ENCODE peak calls at places on chromosomes 11 and 22, in six cellular contexts. One of them, this sample, is unnamed.

GRCh38 chr11:67300756-67301312 is 2.5 kb upstream of the SSH3 start:
- DNase-seq in activated T-cell treated with anti-CD3 and anti-CD28 coated beads, Interleukin-2, amount 50 U/mL, for 72 hours: no peak
- DNase-seq in activated naive CD4-positive, alpha-beta T cell: no peak
- DNase-seq in right atrium auricular region: no peak
- DNase-seq in LoVo: no peak
- DNase-seq in stimulated activated CD4-positive, alpha-beta T cell treated with anti-CD3 and anti-CD28 coated beads, Interleukin-1b, Interleukin-23, amount 100 ng/mL, for 4 hours: no peak
- DNase-seq in this sample: no peak

GRCh38 chr11:6497069-6497839 is at the start of gene DNHD1:
- DNase-seq in activated T-cell treated with anti-CD3 and anti-CD28 coated beads, Interleukin-2, amount 50 U/mL, for 72 hours: no peak
- DNase-seq in activated naive CD4-positive, alpha-beta T cell: no peak
- DNase-seq in right atrium auricular region: no peak
- DNase-seq in LoVo: no peak
- DNase-seq in stimulated activated CD4-positive, alpha-beta T cell treated with anti-CD3 and anti-CD28 coated beads, Interleukin-1b, Interleukin-23, amount 100 ng/mL, for 4 hours: no peak
- DNase-seq in this sample: no peak

GRCh38 chr11:17992916-17993315 is 19.9 kb downstream of the SERGEF start:
- DNase-seq in activated T-cell treated with anti-CD3 and anti-CD28 coated beads, Interleukin-2, amount 50 U/mL, for 72 hours: no peak
- DNase-seq in activated naive CD4-positive, alpha-beta T cell: no peak
- DNase-seq in right atrium auricular region: no peak
- DNase-seq in LoVo: no peak
- DNase-seq in stimulated activated CD4-positive, alpha-beta T cell treated with anti-CD3 and anti-CD28 coated beads, Interleukin-1b, Interleukin-23, amount 100 ng/mL, for 4 hours: no peak
- DNase-seq in this sample: no peak

GRCh38 chr11:35678975-35679374 is 16.4 kb downstream of the TRIM44 start:
- DNase-seq in activated T-cell treated with anti-CD3 and anti-CD28 coated beads, Interleukin-2, amount 50 U/mL, for 72 hours: no peak
- DNase-seq in activated naive CD4-positive, alpha-beta T cell: no peak
- DNase-seq in right atrium auricular region: no peak
- DNase-seq in LoVo: no peak
- DNase-seq in stimulated activated CD4-positive, alpha-beta T cell treated with anti-CD3 and anti-CD28 coated beads, Interleukin-1b, Interleukin-23, amount 100 ng/mL, for 4 hours: no peak
- DNase-seq in this sample: no peak

GRCh38 chr11:68525320-68525719 is 64.8 kb downstream of the PPP6R3 start:
- DNase-seq in activated T-cell treated with anti-CD3 and anti-CD28 coated beads, Interleukin-2, amount 50 U/mL, for 72 hours: no peak
- DNase-seq in activated naive CD4-positive, alpha-beta T cell: no peak
- DNase-seq in right atrium auricular region: no peak
- DNase-seq in LoVo: no peak
- DNase-seq in stimulated activated CD4-positive, alpha-beta T cell treated with anti-CD3 and anti-CD28 coated beads, Interleukin-1b, Interleukin-23, amount 100 ng/mL, for 4 hours: no peak
- DNase-seq in this sample: no peak

GRCh38 chr22:49810363-49811013 is 17.2 kb downstream of the BRD1 start:
- DNase-seq in activated T-cell treated with anti-CD3 and anti-CD28 coated beads, Interleukin-2, amount 50 U/mL, for 72 hours: no peak
- DNase-seq in activated naive CD4-positive, alpha-beta T cell: no peak
- DNase-seq in right atrium auricular region: no peak
- DNase-seq in LoVo: no peak
- DNase-seq in stimulated activated CD4-positive, alpha-beta T cell treated with anti-CD3 and anti-CD28 coated beads, Interleukin-1b, Interleukin-23, amount 100 ng/mL, for 4 hours: no peak
- DNase-seq in this sample: no peak

GRCh38 chr11:33622231-33622630 is 78.4 kb downstream of the C11orf91 start:
- DNase-seq in activated T-cell treated with anti-CD3 and anti-CD28 coated beads, Interleukin-2, amount 50 U/mL, for 72 hours: no peak
- DNase-seq in activated naive CD4-positive, alpha-beta T cell: no peak
- DNase-seq in right atrium auricular region: no peak
- DNase-seq in LoVo: no peak
- DNase-seq in stimulated activated CD4-positive, alpha-beta T cell treated with anti-CD3 and anti-CD28 coated beads, Interleukin-1b, Interleukin-23, amount 100 ng/mL, for 4 hours: no peak
- DNase-seq in this sample: no peak

GRCh38 chr11:59755701-59756495 is 722 bp downstream of the STX3 start:
- DNase-seq in activated T-cell treated with anti-CD3 and anti-CD28 coated beads, Interleukin-2, amount 50 U/mL, for 72 hours: peak
- DNase-seq in activated naive CD4-positive, alpha-beta T cell: peak
- DNase-seq in right atrium auricular region: peak
- DNase-seq in LoVo: peak
- DNase-seq in stimulated activated CD4-positive, alpha-beta T cell treated with anti-CD3 and anti-CD28 coated beads, Interleukin-1b, Interleukin-23, amount 100 ng/mL, for 4 hours: peak
- DNase-seq in this sample: peak

GRCh38 chr11:88175004-88175706 is at the start of gene RAB38:
- DNase-seq in activated T-cell treated with anti-CD3 and anti-CD28 coated beads, Interleukin-2, amount 50 U/mL, for 72 hours: peak
- DNase-seq in activated naive CD4-positive, alpha-beta T cell: no peak
- DNase-seq in right atrium auricular region: no peak
- DNase-seq in LoVo: no peak
- DNase-seq in stimulated activated CD4-positive, alpha-beta T cell treated with anti-CD3 and anti-CD28 coated beads, Interleukin-1b, Interleukin-23, amount 100 ng/mL, for 4 hours: no peak
- DNase-seq in this sample: peak

GRCh38 chr22:44395116-44396005 is 82.6 kb upstream of the SHISAL1 start:
- DNase-seq in activated T-cell treated with anti-CD3 and anti-CD28 coated beads, Interleukin-2, amount 50 U/mL, for 72 hours: no peak
- DNase-seq in activated naive CD4-positive, alpha-beta T cell: no peak
- DNase-seq in right atrium auricular region: peak
- DNase-seq in LoVo: no peak
- DNase-seq in stimulated activated CD4-positive, alpha-beta T cell treated with anti-CD3 and anti-CD28 coated beads, Interleukin-1b, Interleukin-23, amount 100 ng/mL, for 4 hours: no peak
- DNase-seq in this sample: no peak

GRCh38 chr11:69010964-69011623 is 2.0 kb downstream of the MRGPRF start:
- DNase-seq in activated T-cell treated with anti-CD3 and anti-CD28 coated beads, Interleukin-2, amount 50 U/mL, for 72 hours: peak
- DNase-seq in activated naive CD4-positive, alpha-beta T cell: no peak
- DNase-seq in right atrium auricular region: peak
- DNase-seq in LoVo: peak
- DNase-seq in stimulated activated CD4-positive, alpha-beta T cell treated with anti-CD3 and anti-CD28 coated beads, Interleukin-1b, Interleukin-23, amount 100 ng/mL, for 4 hours: no peak
- DNase-seq in this sample: peak

GRCh38 chr11:70399681-70400112 is 1.4 kb downstream of the CTTN start:
- DNase-seq in activated T-cell treated with anti-CD3 and anti-CD28 coated beads, Interleukin-2, amount 50 U/mL, for 72 hours: no peak
- DNase-seq in activated naive CD4-positive, alpha-beta T cell: no peak
- DNase-seq in right atrium auricular region: peak
- DNase-seq in LoVo: peak
- DNase-seq in stimulated activated CD4-positive, alpha-beta T cell treated with anti-CD3 and anti-CD28 coated beads, Interleukin-1b, Interleukin-23, amount 100 ng/mL, for 4 hours: no peak
- DNase-seq in this sample: peak

GRCh38 chr11:1670928-1671371 is 26.0 kb upstream of the KRTAP5-6 start:
- DNase-seq in activated T-cell treated with anti-CD3 and anti-CD28 coated beads, Interleukin-2, amount 50 U/mL, for 72 hours: no peak
- DNase-seq in activated naive CD4-positive, alpha-beta T cell: no peak
- DNase-seq in right atrium auricular region: no peak
- DNase-seq in LoVo: no peak
- DNase-seq in stimulated activated CD4-positive, alpha-beta T cell treated with anti-CD3 and anti-CD28 coated beads, Interleukin-1b, Interleukin-23, amount 100 ng/mL, for 4 hours: no peak
- DNase-seq in this sample: no peak

GRCh38 chr11:8017894-8018741 is 31.0 kb downstream of the EIF3F start:
- DNase-seq in activated T-cell treated with anti-CD3 and anti-CD28 coated beads, Interleukin-2, amount 50 U/mL, for 72 hours: no peak
- DNase-seq in activated naive CD4-positive, alpha-beta T cell: no peak
- DNase-seq in right atrium auricular region: no peak
- DNase-seq in LoVo: no peak
- DNase-seq in stimulated activated CD4-positive, alpha-beta T cell treated with anti-CD3 and anti-CD28 coated beads, Interleukin-1b, Interleukin-23, amount 100 ng/mL, for 4 hours: no peak
- DNase-seq in this sample: no peak

GRCh38 chr11:55481416-55481815 is 72.9 kb upstream of the OR4C15 start:
- DNase-seq in activated T-cell treated with anti-CD3 and anti-CD28 coated beads, Interleukin-2, amount 50 U/mL, for 72 hours: no peak
- DNase-seq in activated naive CD4-positive, alpha-beta T cell: no peak
- DNase-seq in right atrium auricular region: no peak
- DNase-seq in LoVo: no peak
- DNase-seq in stimulated activated CD4-positive, alpha-beta T cell treated with anti-CD3 and anti-CD28 coated beads, Interleukin-1b, Interleukin-23, amount 100 ng/mL, for 4 hours: no peak
- DNase-seq in this sample: no peak

GRCh38 chr11:2270322-2271076 is at the start of gene ASCL2:
- DNase-seq in activated T-cell treated with anti-CD3 and anti-CD28 coated beads, Interleukin-2, amount 50 U/mL, for 72 hours: no peak
- DNase-seq in activated naive CD4-positive, alpha-beta T cell: no peak
- DNase-seq in right atrium auricular region: peak
- DNase-seq in LoVo: no peak
- DNase-seq in stimulated activated CD4-positive, alpha-beta T cell treated with anti-CD3 and anti-CD28 coated beads, Interleukin-1b, Interleukin-23, amount 100 ng/mL, for 4 hours: no peak
- DNase-seq in this sample: no peak

GRCh38 chr11:47768090-47768620 is 1.0 kb upstream of the FNBP4 start:
- DNase-seq in activated T-cell treated with anti-CD3 and anti-CD28 coated beads, Interleukin-2, amount 50 U/mL, for 72 hours: peak
- DNase-seq in activated naive CD4-positive, alpha-beta T cell: no peak
- DNase-seq in right atrium auricular region: peak
- DNase-seq in LoVo: peak
- DNase-seq in stimulated activated CD4-positive, alpha-beta T cell treated with anti-CD3 and anti-CD28 coated beads, Interleukin-1b, Interleukin-23, amount 100 ng/mL, for 4 hours: no peak
- DNase-seq in this sample: peak

GRCh38 chr11:128628686-128629085 is 41.3 kb upstream of the ETS1 start:
- DNase-seq in activated T-cell treated with anti-CD3 and anti-CD28 coated beads, Interleukin-2, amount 50 U/mL, for 72 hours: peak
- DNase-seq in activated naive CD4-positive, alpha-beta T cell: no peak
- DNase-seq in right atrium auricular region: peak
- DNase-seq in LoVo: no peak
- DNase-seq in stimulated activated CD4-positive, alpha-beta T cell treated with anti-CD3 and anti-CD28 coated beads, Interleukin-1b, Interleukin-23, amount 100 ng/mL, for 4 hours: no peak
- DNase-seq in this sample: no peak

GRCh38 chr11:74820763-74821162 is 72.1 kb downstream of the RNF169 start:
- DNase-seq in activated T-cell treated with anti-CD3 and anti-CD28 coated beads, Interleukin-2, amount 50 U/mL, for 72 hours: no peak
- DNase-seq in activated naive CD4-positive, alpha-beta T cell: no peak
- DNase-seq in right atrium auricular region: no peak
- DNase-seq in LoVo: no peak
- DNase-seq in stimulated activated CD4-positive, alpha-beta T cell treated with anti-CD3 and anti-CD28 coated beads, Interleukin-1b, Interleukin-23, amount 100 ng/mL, for 4 hours: no peak
- DNase-seq in this sample: peak

GRCh38 chr11:15493066-15493465 is 378.3 kb downstream of the INSC start:
- DNase-seq in activated T-cell treated with anti-CD3 and anti-CD28 coated beads, Interleukin-2, amount 50 U/mL, for 72 hours: no peak
- DNase-seq in activated naive CD4-positive, alpha-beta T cell: no peak
- DNase-seq in right atrium auricular region: no peak
- DNase-seq in LoVo: peak
- DNase-seq in stimulated activated CD4-positive, alpha-beta T cell treated with anti-CD3 and anti-CD28 coated beads, Interleukin-1b, Interleukin-23, amount 100 ng/mL, for 4 hours: no peak
- DNase-seq in this sample: no peak

GRCh38 chr11:99841885-99842284 is 821.1 kb downstream of the CNTN5 start:
- DNase-seq in activated T-cell treated with anti-CD3 and anti-CD28 coated beads, Interleukin-2, amount 50 U/mL, for 72 hours: no peak
- DNase-seq in activated naive CD4-positive, alpha-beta T cell: no peak
- DNase-seq in right atrium auricular region: no peak
- DNase-seq in LoVo: no peak
- DNase-seq in stimulated activated CD4-positive, alpha-beta T cell treated with anti-CD3 and anti-CD28 coated beads, Interleukin-1b, Interleukin-23, amount 100 ng/mL, for 4 hours: no peak
- DNase-seq in this sample: no peak

GRCh38 chr22:41925783-41926460 is 684 bp downstream of the TNFRSF13C start:
- DNase-seq in activated T-cell treated with anti-CD3 and anti-CD28 coated beads, Interleukin-2, amount 50 U/mL, for 72 hours: peak
- DNase-seq in activated naive CD4-positive, alpha-beta T cell: peak
- DNase-seq in right atrium auricular region: no peak
- DNase-seq in LoVo: no peak
- DNase-seq in stimulated activated CD4-positive, alpha-beta T cell treated with anti-CD3 and anti-CD28 coated beads, Interleukin-1b, Interleukin-23, amount 100 ng/mL, for 4 hours: peak
- DNase-seq in this sample: no peak

GRCh38 chr22:38272373-38273134 is at the start of gene TMEM184B:
- DNase-seq in activated T-cell treated with anti-CD3 and anti-CD28 coated beads, Interleukin-2, amount 50 U/mL, for 72 hours: peak
- DNase-seq in activated naive CD4-positive, alpha-beta T cell: peak
- DNase-seq in right atrium auricular region: no peak
- DNase-seq in LoVo: peak
- DNase-seq in stimulated activated CD4-positive, alpha-beta T cell treated with anti-CD3 and anti-CD28 coated beads, Interleukin-1b, Interleukin-23, amount 100 ng/mL, for 4 hours: peak
- DNase-seq in this sample: peak

GRCh38 chr22:37467556-37467955 is 18.6 kb downstream of the MFNG start:
- DNase-seq in activated T-cell treated with anti-CD3 and anti-CD28 coated beads, Interleukin-2, amount 50 U/mL, for 72 hours: no peak
- DNase-seq in activated naive CD4-positive, alpha-beta T cell: no peak
- DNase-seq in right atrium auricular region: no peak
- DNase-seq in LoVo: no peak
- DNase-seq in stimulated activated CD4-positive, alpha-beta T cell treated with anti-CD3 and anti-CD28 coated beads, Interleukin-1b, Interleukin-23, amount 100 ng/mL, for 4 hours: no peak
- DNase-seq in this sample: no peak

GRCh38 chr11:8714622-8715225 is 32.1 kb downstream of the RPL27A start:
- DNase-seq in activated T-cell treated with anti-CD3 and anti-CD28 coated beads, Interleukin-2, amount 50 U/mL, for 72 hours: no peak
- DNase-seq in activated naive CD4-positive, alpha-beta T cell: no peak
- DNase-seq in right atrium auricular region: no peak
- DNase-seq in LoVo: no peak
- DNase-seq in stimulated activated CD4-positive, alpha-beta T cell treated with anti-CD3 and anti-CD28 coated beads, Interleukin-1b, Interleukin-23, amount 100 ng/mL, for 4 hours: no peak
- DNase-seq in this sample: no peak

GRCh38 chr22:46610345-46610744 is 9.8 kb upstream of the GRAMD4 start:
- DNase-seq in activated T-cell treated with anti-CD3 and anti-CD28 coated beads, Interleukin-2, amount 50 U/mL, for 72 hours: no peak
- DNase-seq in activated naive CD4-positive, alpha-beta T cell: no peak
- DNase-seq in right atrium auricular region: no peak
- DNase-seq in LoVo: no peak
- DNase-seq in stimulated activated CD4-positive, alpha-beta T cell treated with anti-CD3 and anti-CD28 coated beads, Interleukin-1b, Interleukin-23, amount 100 ng/mL, for 4 hours: no peak
- DNase-seq in this sample: no peak

GRCh38 chr11:58059011-58059358 is 28.2 kb downstream of the OR6Q1 start:
- DNase-seq in activated T-cell treated with anti-CD3 and anti-CD28 coated beads, Interleukin-2, amount 50 U/mL, for 72 hours: no peak
- DNase-seq in activated naive CD4-positive, alpha-beta T cell: no peak
- DNase-seq in right atrium auricular region: no peak
- DNase-seq in LoVo: no peak
- DNase-seq in stimulated activated CD4-positive, alpha-beta T cell treated with anti-CD3 and anti-CD28 coated beads, Interleukin-1b, Interleukin-23, amount 100 ng/mL, for 4 hours: no peak
- DNase-seq in this sample: peak

GRCh38 chr22:46484861-46485595 is 52.4 kb downstream of the CELSR1 start:
- DNase-seq in activated T-cell treated with anti-CD3 and anti-CD28 coated beads, Interleukin-2, amount 50 U/mL, for 72 hours: no peak
- DNase-seq in activated naive CD4-positive, alpha-beta T cell: no peak
- DNase-seq in right atrium auricular region: no peak
- DNase-seq in LoVo: no peak
- DNase-seq in stimulated activated CD4-positive, alpha-beta T cell treated with anti-CD3 and anti-CD28 coated beads, Interleukin-1b, Interleukin-23, amount 100 ng/mL, for 4 hours: no peak
- DNase-seq in this sample: no peak

GRCh38 chr11:96332236-96332761 is 10.7 kb downstream of the MAML2 start:
- DNase-seq in activated T-cell treated with anti-CD3 and anti-CD28 coated beads, Interleukin-2, amount 50 U/mL, for 72 hours: no peak
- DNase-seq in activated naive CD4-positive, alpha-beta T cell: no peak
- DNase-seq in right atrium auricular region: no peak
- DNase-seq in LoVo: no peak
- DNase-seq in stimulated activated CD4-positive, alpha-beta T cell treated with anti-CD3 and anti-CD28 coated beads, Interleukin-1b, Interleukin-23, amount 100 ng/mL, for 4 hours: no peak
- DNase-seq in this sample: no peak

GRCh38 chr11:33402066-33402465 is 144.9 kb downstream of the HIPK3 start:
- DNase-seq in activated T-cell treated with anti-CD3 and anti-CD28 coated beads, Interleukin-2, amount 50 U/mL, for 72 hours: no peak
- DNase-seq in activated naive CD4-positive, alpha-beta T cell: no peak
- DNase-seq in right atrium auricular region: no peak
- DNase-seq in LoVo: no peak
- DNase-seq in stimulated activated CD4-positive, alpha-beta T cell treated with anti-CD3 and anti-CD28 coated beads, Interleukin-1b, Interleukin-23, amount 100 ng/mL, for 4 hours: no peak
- DNase-seq in this sample: no peak

GRCh38 chr11:61683961-61684869 is 4.0 kb downstream of the DAGLA start:
- DNase-seq in activated T-cell treated with anti-CD3 and anti-CD28 coated beads, Interleukin-2, amount 50 U/mL, for 72 hours: no peak
- DNase-seq in activated naive CD4-positive, alpha-beta T cell: no peak
- DNase-seq in right atrium auricular region: no peak
- DNase-seq in LoVo: no peak
- DNase-seq in stimulated activated CD4-positive, alpha-beta T cell treated with anti-CD3 and anti-CD28 coated beads, Interleukin-1b, Interleukin-23, amount 100 ng/mL, for 4 hours: peak
- DNase-seq in this sample: no peak

GRCh38 chr11:114040706-114041211 is 18.8 kb upstream of the ZBTB16 start:
- DNase-seq in activated T-cell treated with anti-CD3 and anti-CD28 coated beads, Interleukin-2, amount 50 U/mL, for 72 hours: no peak
- DNase-seq in activated naive CD4-positive, alpha-beta T cell: no peak
- DNase-seq in right atrium auricular region: no peak
- DNase-seq in LoVo: peak
- DNase-seq in stimulated activated CD4-positive, alpha-beta T cell treated with anti-CD3 and anti-CD28 coated beads, Interleukin-1b, Interleukin-23, amount 100 ng/mL, for 4 hours: no peak
- DNase-seq in this sample: peak

GRCh38 chr11:34185926-34186841 is 80.8 kb downstream of the NAT10 start:
- DNase-seq in activated T-cell treated with anti-CD3 and anti-CD28 coated beads, Interleukin-2, amount 50 U/mL, for 72 hours: no peak
- DNase-seq in activated naive CD4-positive, alpha-beta T cell: no peak
- DNase-seq in right atrium auricular region: no peak
- DNase-seq in LoVo: no peak
- DNase-seq in stimulated activated CD4-positive, alpha-beta T cell treated with anti-CD3 and anti-CD28 coated beads, Interleukin-1b, Interleukin-23, amount 100 ng/mL, for 4 hours: no peak
- DNase-seq in this sample: no peak

GRCh38 chr11:12246989-12247388 is 130.4 kb upstream of the PARVA start:
- DNase-seq in activated T-cell treated with anti-CD3 and anti-CD28 coated beads, Interleukin-2, amount 50 U/mL, for 72 hours: no peak
- DNase-seq in activated naive CD4-positive, alpha-beta T cell: no peak
- DNase-seq in right atrium auricular region: no peak
- DNase-seq in LoVo: no peak
- DNase-seq in stimulated activated CD4-positive, alpha-beta T cell treated with anti-CD3 and anti-CD28 coated beads, Interleukin-1b, Interleukin-23, amount 100 ng/mL, for 4 hours: no peak
- DNase-seq in this sample: no peak

GRCh38 chr22:22770280-22770871 is 117.2 kb upstream of the IGLL5 start:
- DNase-seq in activated T-cell treated with anti-CD3 and anti-CD28 coated beads, Interleukin-2, amount 50 U/mL, for 72 hours: peak
- DNase-seq in activated naive CD4-positive, alpha-beta T cell: no peak
- DNase-seq in right atrium auricular region: peak
- DNase-seq in LoVo: peak
- DNase-seq in stimulated activated CD4-positive, alpha-beta T cell treated with anti-CD3 and anti-CD28 coated beads, Interleukin-1b, Interleukin-23, amount 100 ng/mL, for 4 hours: peak
- DNase-seq in this sample: peak

GRCh38 chr22:48065852-48066251 is 1303.4 kb downstream of the TBC1D22A start:
- DNase-seq in activated T-cell treated with anti-CD3 and anti-CD28 coated beads, Interleukin-2, amount 50 U/mL, for 72 hours: no peak
- DNase-seq in activated naive CD4-positive, alpha-beta T cell: no peak
- DNase-seq in right atrium auricular region: no peak
- DNase-seq in LoVo: no peak
- DNase-seq in stimulated activated CD4-positive, alpha-beta T cell treated with anti-CD3 and anti-CD28 coated beads, Interleukin-1b, Interleukin-23, amount 100 ng/mL, for 4 hours: no peak
- DNase-seq in this sample: no peak